ENCODE peak calls at places on chromosomes 3 and 15, in six cellular contexts. N is psoas muscle; L is smooth muscle cell of the brain vasculature; P is upper lobe of right lung; B is CD8-positive, alpha-beta T cell; D is DMS153. K is an unnamed sample.

GRCh38 chr3:60140160-60140559 is 1090.3 kb upstream of the CFAP20DC start:
- DNase-seq in L (no peak), B (no peak), P (no peak), D (no peak), N (no peak), K (no peak)

GRCh38 chr3:141393151-141394076 is 25.1 kb downstream of the ZBTB38 start:
- DNase-seq in L (no peak), N (no peak), P (no peak), B (no peak), D (no peak), K (peak)

GRCh38 chr3:116051040-116051439 is 394.2 kb downstream of the LSAMP start:
- DNase-seq in P (no peak), L (no peak), D (no peak), B (no peak), N (no peak), K (no peak)

GRCh38 chr3:72889310-72890165 is 1.7 kb downstream of the GXYLT2 start:
- DNase-seq in L (no peak), D (no peak), P (no peak), B (no peak), N (no peak), K (no peak)

GRCh38 chr15:78364233-78364632 is 24.1 kb downstream of the CRABP1 start:
- DNase-seq in N (no peak), P (no peak), D (no peak), L (no peak), B (no peak), K (no peak)

GRCh38 chr3:159856496-159857098 is 132.0 kb upstream of the IL12A start:
- DNase-seq in L (no peak), P (no peak), D (no peak), B (no peak), N (peak), K (peak)

GRCh38 chr15:68022061-68022460 is 32.1 kb upstream of the PIAS1 start:
- DNase-seq in L (no peak), P (no peak), D (no peak), N (peak), B (no peak), K (no peak)

GRCh38 chr3:55077726-55078125 is 149.9 kb upstream of the LRTM1 start:
- DNase-seq in D (no peak), P (no peak), L (no peak), B (no peak), N (no peak), K (no peak)

GRCh38 chr3:133588784-133589465 is 15.4 kb downstream of the CDV3 start:
- DNase-seq in D (no peak), N (no peak), B (no peak), P (no peak), L (no peak), K (no peak)

GRCh38 chr3:181292984-181293383 is 303.4 kb upstream of the DNAJC19 start:
- DNase-seq in N (no peak), D (no peak), B (no peak), P (no peak), L (no peak), K (no peak)

GRCh38 chr3:128745742-128746141 is 19.8 kb downstream of the RAB7A start:
- DNase-seq in B (no peak), L (no peak), P (no peak), D (no peak), N (no peak), K (no peak)

GRCh38 chr3:126551839-126552687 is 6.7 kb downstream of the C3orf22 start:
- DNase-seq in N (no peak), P (peak), D (no peak), L (no peak), B (no peak), K (no peak)

GRCh38 chr15:92599394-92599970 is 56.1 kb downstream of the FAM174B start:
- DNase-seq in L (no peak), B (no peak), N (no peak), D (no peak), P (no peak), K (no peak)

GRCh38 chr3:156334841-156335545 is 214.6 kb downstream of the KCNAB1 start:
- DNase-seq in N (no peak), P (no peak), L (no peak), B (no peak), D (no peak), K (no peak)

K was measured in NCI-H2081 treated with DMSO at 0.1 percent for 48 hours.